ENCODE peak calls at places on chromosomes 2 and 18, in nine cellular contexts. One of them, this sample, is unnamed.

GRCh38 chr18:61606759-61607158 is 273.5 kb downstream of the CDH20 start:
- DNase-seq in neural progenitor cell: peak
- DNase-seq in neuronal stem cell: peak
- DNase-seq in GM04503: peak
- DNase-seq in AG09319: peak
- DNase-seq in AML-193: no peak
- DNase-seq in progenitor cell of endocrine pancreas: no peak
- DNase-seq in NCI-H1436: no peak
- DNase-seq in GM20000: no peak
- DNase-seq in this sample: no peak

GRCh38 chr18:63860536-63860930 is 27.0 kb upstream of the SERPINB2 start:
- DNase-seq in AML-193: no peak
- DNase-seq in neuronal stem cell: no peak
- DNase-seq in GM04503: no peak
- DNase-seq in progenitor cell of endocrine pancreas: no peak
- DNase-seq in neural progenitor cell: no peak
- DNase-seq in GM20000: no peak
- DNase-seq in AG09319: no peak
- DNase-seq in NCI-H1436: no peak
- DNase-seq in this sample: peak

GRCh38 chr18:68454511-68455228 is 260.2 kb downstream of the TMX3 start:
- DNase-seq in NCI-H1436: no peak
- DNase-seq in AML-193: no peak
- DNase-seq in AG09319: no peak
- DNase-seq in progenitor cell of endocrine pancreas: no peak
- DNase-seq in GM04503: no peak
- DNase-seq in neural progenitor cell: no peak
- DNase-seq in neuronal stem cell: no peak
- DNase-seq in GM20000: no peak
- DNase-seq in this sample: no peak

GRCh38 chr18:27014841-27015240 is 149.3 kb upstream of the AQP4 start:
- DNase-seq in AML-193: no peak
- DNase-seq in NCI-H1436: no peak
- DNase-seq in GM20000: no peak
- DNase-seq in AG09319: no peak
- DNase-seq in neural progenitor cell: no peak
- DNase-seq in progenitor cell of endocrine pancreas: no peak
- DNase-seq in neuronal stem cell: no peak
- DNase-seq in GM04503: no peak
- DNase-seq in this sample: no peak

GRCh38 chr2:39150890-39151497 is 30.1 kb upstream of the SOS1 start:
- DNase-seq in GM04503: no peak
- DNase-seq in progenitor cell of endocrine pancreas: no peak
- DNase-seq in neural progenitor cell: no peak
- DNase-seq in neuronal stem cell: no peak
- DNase-seq in AML-193: no peak
- DNase-seq in NCI-H1436: no peak
- DNase-seq in GM20000: no peak
- DNase-seq in AG09319: no peak
- DNase-seq in this sample: no peak

GRCh38 chr2:204687776-204688175 is 142.5 kb downstream of the PARD3B start:
- DNase-seq in neural progenitor cell: no peak
- DNase-seq in GM20000: no peak
- DNase-seq in GM04503: no peak
- DNase-seq in AML-193: no peak
- DNase-seq in neuronal stem cell: no peak
- DNase-seq in AG09319: no peak
- DNase-seq in NCI-H1436: no peak
- DNase-seq in progenitor cell of endocrine pancreas: no peak
- DNase-seq in this sample: no peak

GRCh38 chr2:26187537-26188104 is 14.7 kb downstream of the GAREM2 start:
- DNase-seq in progenitor cell of endocrine pancreas: no peak
- DNase-seq in neuronal stem cell: no peak
- DNase-seq in GM20000: no peak
- DNase-seq in neural progenitor cell: no peak
- DNase-seq in GM04503: no peak
- DNase-seq in NCI-H1436: no peak
- DNase-seq in AML-193: no peak
- DNase-seq in AG09319: no peak
- DNase-seq in this sample: no peak

GRCh38 chr18:35861367-35862114 is 110.9 kb upstream of the RMP24 start:
- DNase-seq in AG09319: no peak
- DNase-seq in GM20000: no peak
- DNase-seq in neural progenitor cell: no peak
- DNase-seq in GM04503: no peak
- DNase-seq in neuronal stem cell: no peak
- DNase-seq in progenitor cell of endocrine pancreas: no peak
- DNase-seq in NCI-H1436: no peak
- DNase-seq in AML-193: no peak
- DNase-seq in this sample: no peak

GRCh38 chr2:207516206-207516605 is 13.6 kb upstream of the CREB1 start:
- DNase-seq in GM04503: peak
- DNase-seq in AG09319: no peak
- DNase-seq in NCI-H1436: no peak
- DNase-seq in GM20000: no peak
- DNase-seq in neuronal stem cell: no peak
- DNase-seq in progenitor cell of endocrine pancreas: no peak
- DNase-seq in AML-193: no peak
- DNase-seq in neural progenitor cell: no peak
- DNase-seq in this sample: no peak

GRCh38 chr2:65708129-65708528 is 275.7 kb upstream of the SPRED2 start:
- DNase-seq in GM04503: peak
- DNase-seq in progenitor cell of endocrine pancreas: no peak
- DNase-seq in GM20000: no peak
- DNase-seq in neural progenitor cell: no peak
- DNase-seq in NCI-H1436: no peak
- DNase-seq in AML-193: no peak
- DNase-seq in AG09319: no peak
- DNase-seq in neuronal stem cell: no peak
- DNase-seq in this sample: no peak

GRCh38 chr2:190682168-190682567 is 33.3 kb downstream of the NAB1 start:
- DNase-seq in neuronal stem cell: no peak
- DNase-seq in progenitor cell of endocrine pancreas: no peak
- DNase-seq in GM20000: no peak
- DNase-seq in AML-193: no peak
- DNase-seq in NCI-H1436: no peak
- DNase-seq in neural progenitor cell: no peak
- DNase-seq in GM04503: no peak
- DNase-seq in AG09319: no peak
- DNase-seq in this sample: no peak

GRCh38 chr2:236109473-236109872 is 58.7 kb downstream of the GBX2 start:
- DNase-seq in AML-193: no peak
- DNase-seq in progenitor cell of endocrine pancreas: no peak
- DNase-seq in GM04503: no peak
- DNase-seq in NCI-H1436: no peak
- DNase-seq in AG09319: no peak
- DNase-seq in neural progenitor cell: no peak
- DNase-seq in neuronal stem cell: no peak
- DNase-seq in GM20000: no peak
- DNase-seq in this sample: no peak

GRCh38 chr18:13513015-13513414 is 213.3 kb downstream of the FAM210A start:
- DNase-seq in progenitor cell of endocrine pancreas: no peak
- DNase-seq in neural progenitor cell: peak
- DNase-seq in AML-193: no peak
- DNase-seq in neuronal stem cell: no peak
- DNase-seq in GM04503: no peak
- DNase-seq in AG09319: no peak
- DNase-seq in GM20000: no peak
- DNase-seq in NCI-H1436: peak
- DNase-seq in this sample: no peak

GRCh38 chr2:69386376-69386775 is 651 bp downstream of the GFPT1 start:
- DNase-seq in progenitor cell of endocrine pancreas: no peak
- DNase-seq in GM04503: no peak
- DNase-seq in GM20000: no peak
- DNase-seq in neuronal stem cell: no peak
- DNase-seq in NCI-H1436: no peak
- DNase-seq in AML-193: no peak
- DNase-seq in AG09319: no peak
- DNase-seq in neural progenitor cell: no peak
- DNase-seq in this sample: no peak

GRCh38 chr2:38214209-38214717 is 138.3 kb upstream of the CYP1B1 start:
- DNase-seq in NCI-H1436: no peak
- DNase-seq in GM20000: no peak
- DNase-seq in progenitor cell of endocrine pancreas: no peak
- DNase-seq in AML-193: no peak
- DNase-seq in neural progenitor cell: peak
- DNase-seq in GM04503: no peak
- DNase-seq in neuronal stem cell: peak
- DNase-seq in AG09319: peak
- DNase-seq in this sample: no peak

GRCh38 chr2:42979416-42979869 is 187.1 kb upstream of the HAAO start:
- DNase-seq in GM04503: no peak
- DNase-seq in progenitor cell of endocrine pancreas: peak
- DNase-seq in GM20000: no peak
- DNase-seq in NCI-H1436: no peak
- DNase-seq in AG09319: no peak
- DNase-seq in neural progenitor cell: no peak
- DNase-seq in neuronal stem cell: no peak
- DNase-seq in AML-193: no peak
- DNase-seq in this sample: no peak

GRCh38 chr18:63234839-63235238 is 84.7 kb downstream of the BCL2 start:
- DNase-seq in AG09319: no peak
- DNase-seq in GM20000: no peak
- DNase-seq in GM04503: no peak
- DNase-seq in NCI-H1436: no peak
- DNase-seq in progenitor cell of endocrine pancreas: no peak
- DNase-seq in neuronal stem cell: no peak
- DNase-seq in neural progenitor cell: no peak
- DNase-seq in AML-193: no peak
- DNase-seq in this sample: no peak

GRCh38 chr2:66569321-66569851 is 134.5 kb downstream of the MEIS1 start:
- DNase-seq in GM20000: no peak
- DNase-seq in neuronal stem cell: no peak
- DNase-seq in AG09319: no peak
- DNase-seq in GM04503: peak
- DNase-seq in NCI-H1436: peak
- DNase-seq in neural progenitor cell: peak
- DNase-seq in AML-193: no peak
- DNase-seq in progenitor cell of endocrine pancreas: no peak
- DNase-seq in this sample: no peak

GRCh38 chr2:46954951-46955571 is 39.5 kb upstream of the MCFD2 start:
- DNase-seq in neuronal stem cell: peak
- DNase-seq in AML-193: no peak
- DNase-seq in NCI-H1436: no peak
- DNase-seq in GM20000: no peak
- DNase-seq in AG09319: peak
- DNase-seq in progenitor cell of endocrine pancreas: no peak
- DNase-seq in GM04503: peak
- DNase-seq in neural progenitor cell: peak
- DNase-seq in this sample: no peak

GRCh38 chr2:55718165-55719008 is 24.7 kb upstream of the PNPT1 start:
- DNase-seq in GM04503: peak
- DNase-seq in AG09319: peak
- DNase-seq in GM20000: peak
- DNase-seq in AML-193: peak
- DNase-seq in NCI-H1436: peak
- DNase-seq in neural progenitor cell: peak
- DNase-seq in progenitor cell of endocrine pancreas: peak
- DNase-seq in neuronal stem cell: peak
- DNase-seq in this sample: peak

GRCh38 chr2:126239560-126239959 is 416.4 kb upstream of the GYPC start:
- DNase-seq in AG09319: no peak
- DNase-seq in neuronal stem cell: no peak
- DNase-seq in GM20000: no peak
- DNase-seq in NCI-H1436: no peak
- DNase-seq in progenitor cell of endocrine pancreas: no peak
- DNase-seq in GM04503: no peak
- DNase-seq in AML-193: no peak
- DNase-seq in neural progenitor cell: no peak
- DNase-seq in this sample: no peak

GRCh38 chr2:29405707-29406106 is 290.5 kb downstream of the CLIP4 start:
- DNase-seq in AG09319: no peak
- DNase-seq in neuronal stem cell: no peak
- DNase-seq in AML-193: no peak
- DNase-seq in progenitor cell of endocrine pancreas: no peak
- DNase-seq in neural progenitor cell: no peak
- DNase-seq in GM04503: no peak
- DNase-seq in GM20000: no peak
- DNase-seq in NCI-H1436: no peak
- DNase-seq in this sample: no peak

GRCh38 chr2:144707927-144708326 is 188.0 kb upstream of the ZEB2 start:
- DNase-seq in NCI-H1436: no peak
- DNase-seq in AML-193: no peak
- DNase-seq in AG09319: no peak
- DNase-seq in neural progenitor cell: no peak
- DNase-seq in GM04503: peak
- DNase-seq in neuronal stem cell: no peak
- DNase-seq in GM20000: no peak
- DNase-seq in progenitor cell of endocrine pancreas: no peak
- DNase-seq in this sample: no peak

GRCh38 chr2:61762292-61762691 is 91.6 kb downstream of the FAM161A start:
- DNase-seq in progenitor cell of endocrine pancreas: no peak
- DNase-seq in NCI-H1436: no peak
- DNase-seq in AML-193: no peak
- DNase-seq in neuronal stem cell: no peak
- DNase-seq in GM20000: peak
- DNase-seq in GM04503: no peak
- DNase-seq in AG09319: no peak
- DNase-seq in neural progenitor cell: no peak
- DNase-seq in this sample: no peak

GRCh38 chr2:47616506-47616905 is 166.4 kb upstream of the MSH6 start:
- DNase-seq in NCI-H1436: no peak
- DNase-seq in progenitor cell of endocrine pancreas: no peak
- DNase-seq in AG09319: no peak
- DNase-seq in neural progenitor cell: peak
- DNase-seq in neuronal stem cell: peak
- DNase-seq in GM20000: no peak
- DNase-seq in AML-193: no peak
- DNase-seq in GM04503: no peak
- DNase-seq in this sample: no peak

GRCh38 chr2:176619504-176619903 is 350.3 kb downstream of the MTX2 start:
- DNase-seq in GM20000: no peak
- DNase-seq in AG09319: no peak
- DNase-seq in GM04503: no peak
- DNase-seq in neuronal stem cell: no peak
- DNase-seq in NCI-H1436: no peak
- DNase-seq in progenitor cell of endocrine pancreas: no peak
- DNase-seq in neural progenitor cell: no peak
- DNase-seq in AML-193: no peak
- DNase-seq in this sample: no peak

GRCh38 chr2:225090746-225091145 is 48.5 kb upstream of the DOCK10 start:
- DNase-seq in progenitor cell of endocrine pancreas: no peak
- DNase-seq in GM20000: no peak
- DNase-seq in neural progenitor cell: no peak
- DNase-seq in AML-193: no peak
- DNase-seq in NCI-H1436: peak
- DNase-seq in AG09319: no peak
- DNase-seq in neuronal stem cell: no peak
- DNase-seq in GM04503: no peak
- DNase-seq in this sample: no peak

GRCh38 chr2:217683096-217683870 is 319.5 kb downstream of the TNS1 start:
- DNase-seq in neuronal stem cell: no peak
- DNase-seq in AG09319: no peak
- DNase-seq in NCI-H1436: no peak
- DNase-seq in GM04503: no peak
- DNase-seq in neural progenitor cell: no peak
- DNase-seq in AML-193: no peak
- DNase-seq in GM20000: no peak
- DNase-seq in progenitor cell of endocrine pancreas: no peak
- DNase-seq in this sample: no peak